ENCODE peak calls at places on chromosomes 11 and 22, in ten cellular contexts. One of them, this sample, is unnamed.
A peak's percentile ranks its signal among the peaks of the same experiment; 100 is the strongest.

GRCh38 chr11:33559567-33559966 is 141.1 kb downstream of the C11orf91 start:
- DNase-seq in HL-60: no peak
- DNase-seq in AG10803: no peak
- DNase-seq in cardiac fibroblast: no peak
- DNase-seq in CD8-positive, alpha-beta T cell: no peak
- DNase-seq in heart left ventricle: no peak
- DNase-seq in endodermal cell: no peak
- DNase-seq in heart right ventricle: no peak
- DNase-seq in fibroblast of mammary gland: no peak
- DNase-seq in body of pancreas: no peak
- DNase-seq in this sample: no peak

GRCh38 chr11:125170001-125170405 is 5.5 kb downstream of the PKNOX2 start:
- DNase-seq in endodermal cell: no peak
- DNase-seq in body of pancreas: no peak
- DNase-seq in cardiac fibroblast: peak; percentile 83
- DNase-seq in AG10803: no peak
- DNase-seq in heart left ventricle: no peak
- DNase-seq in heart right ventricle: no peak
- DNase-seq in HL-60: no peak
- DNase-seq in CD8-positive, alpha-beta T cell: no peak
- DNase-seq in fibroblast of mammary gland: no peak
- DNase-seq in this sample: no peak

GRCh38 chr11:45150301-45150700 is 3.9 kb downstream of the PRDM11 start:
- DNase-seq in heart left ventricle: no peak
- DNase-seq in AG10803: no peak
- DNase-seq in CD8-positive, alpha-beta T cell: no peak
- DNase-seq in heart right ventricle: no peak
- DNase-seq in cardiac fibroblast: no peak
- DNase-seq in endodermal cell: no peak
- DNase-seq in fibroblast of mammary gland: no peak
- DNase-seq in HL-60: no peak
- DNase-seq in body of pancreas: no peak
- DNase-seq in this sample: no peak

GRCh38 chr11:69320756-69321741 is 27.1 kb downstream of the MYEOV start:
- DNase-seq in CD8-positive, alpha-beta T cell: no peak
- DNase-seq in endodermal cell: no peak
- DNase-seq in heart right ventricle: no peak
- DNase-seq in AG10803: peak; percentile 11
- DNase-seq in cardiac fibroblast: no peak
- DNase-seq in HL-60: no peak
- DNase-seq in body of pancreas: no peak
- DNase-seq in fibroblast of mammary gland: peak; percentile 47
- DNase-seq in heart left ventricle: no peak
- DNase-seq in this sample: peak; percentile 52

GRCh38 chr11:38345286-38345685 is 1747.2 kb upstream of the RAG2 start:
- DNase-seq in HL-60: no peak
- DNase-seq in body of pancreas: no peak
- DNase-seq in heart left ventricle: no peak
- DNase-seq in CD8-positive, alpha-beta T cell: no peak
- DNase-seq in heart right ventricle: no peak
- DNase-seq in AG10803: no peak
- DNase-seq in fibroblast of mammary gland: no peak
- DNase-seq in cardiac fibroblast: no peak
- DNase-seq in endodermal cell: no peak
- DNase-seq in this sample: no peak

GRCh38 chr11:14029971-14030531 is 67.5 kb downstream of the SPON1 start:
- DNase-seq in heart right ventricle: peak; percentile 65
- DNase-seq in AG10803: peak; percentile 66
- DNase-seq in cardiac fibroblast: peak; percentile 91
- DNase-seq in heart left ventricle: peak; percentile 72
- DNase-seq in CD8-positive, alpha-beta T cell: no peak
- DNase-seq in fibroblast of mammary gland: peak; percentile 88
- DNase-seq in endodermal cell: peak; percentile 41
- DNase-seq in HL-60: no peak
- DNase-seq in body of pancreas: peak; percentile 50
- DNase-seq in this sample: peak; percentile 70

GRCh38 chr22:27252282-27253049 is 549.1 kb downstream of the MN1 start:
- DNase-seq in cardiac fibroblast: peak; percentile 90
- DNase-seq in HL-60: peak; percentile 33
- DNase-seq in endodermal cell: no peak
- DNase-seq in AG10803: peak; percentile 89
- DNase-seq in heart right ventricle: no peak
- DNase-seq in heart left ventricle: no peak
- DNase-seq in CD8-positive, alpha-beta T cell: no peak
- DNase-seq in fibroblast of mammary gland: peak; percentile 91
- DNase-seq in body of pancreas: no peak
- DNase-seq in this sample: peak; percentile 75

GRCh38 chr11:47641585-47642098 is 717 bp downstream of the MTCH2 start:
- DNase-seq in fibroblast of mammary gland: no peak
- DNase-seq in CD8-positive, alpha-beta T cell: no peak
- DNase-seq in HL-60: no peak
- DNase-seq in body of pancreas: no peak
- DNase-seq in endodermal cell: no peak
- DNase-seq in heart right ventricle: no peak
- DNase-seq in cardiac fibroblast: peak; percentile 7
- DNase-seq in AG10803: no peak
- DNase-seq in heart left ventricle: no peak
- DNase-seq in this sample: no peak

GRCh38 chr11:6258571-6258998 is 1.1 kb upstream of the CCKBR start:
- DNase-seq in AG10803: no peak
- DNase-seq in heart left ventricle: no peak
- DNase-seq in fibroblast of mammary gland: no peak
- DNase-seq in CD8-positive, alpha-beta T cell: no peak
- DNase-seq in body of pancreas: no peak
- DNase-seq in cardiac fibroblast: peak; percentile 8
- DNase-seq in endodermal cell: no peak
- DNase-seq in heart right ventricle: no peak
- DNase-seq in HL-60: no peak
- DNase-seq in this sample: no peak

GRCh38 chr22:37546436-37547248 is 13.6 kb upstream of the CDC42EP1 start:
- DNase-seq in heart left ventricle: peak; percentile 85
- DNase-seq in cardiac fibroblast: peak; percentile 98
- DNase-seq in CD8-positive, alpha-beta T cell: no peak
- DNase-seq in endodermal cell: peak; percentile 72
- DNase-seq in AG10803: peak; percentile 84
- DNase-seq in HL-60: no peak
- DNase-seq in fibroblast of mammary gland: peak; percentile 87
- DNase-seq in heart right ventricle: peak; percentile 89
- DNase-seq in body of pancreas: peak; percentile 84
- DNase-seq in this sample: peak; percentile 70

GRCh38 chr22:37547249-37547741 is 13.0 kb upstream of the CDC42EP1 start:
- DNase-seq in endodermal cell: peak; percentile 74
- DNase-seq in HL-60: no peak
- DNase-seq in heart left ventricle: no peak
- DNase-seq in CD8-positive, alpha-beta T cell: no peak
- DNase-seq in cardiac fibroblast: peak; percentile 53
- DNase-seq in fibroblast of mammary gland: no peak
- DNase-seq in heart right ventricle: no peak
- DNase-seq in body of pancreas: no peak
- DNase-seq in AG10803: peak; percentile 60
- DNase-seq in this sample: peak; percentile 67

GRCh38 chr22:37551981-37552380 is 8.3 kb upstream of the CDC42EP1 start:
- DNase-seq in heart left ventricle: no peak
- DNase-seq in body of pancreas: no peak
- DNase-seq in AG10803: no peak
- DNase-seq in endodermal cell: no peak
- DNase-seq in fibroblast of mammary gland: no peak
- DNase-seq in CD8-positive, alpha-beta T cell: no peak
- DNase-seq in HL-60: no peak
- DNase-seq in cardiac fibroblast: no peak
- DNase-seq in heart right ventricle: no peak
- DNase-seq in this sample: no peak

GRCh38 chr22:37552560-37553163 is 7.6 kb upstream of the CDC42EP1 start:
- DNase-seq in heart left ventricle: peak; percentile 79
- DNase-seq in CD8-positive, alpha-beta T cell: no peak
- DNase-seq in endodermal cell: peak; percentile 93
- DNase-seq in cardiac fibroblast: peak; percentile 81
- DNase-seq in heart right ventricle: peak; percentile 82
- DNase-seq in AG10803: peak; percentile 71
- DNase-seq in HL-60: no peak
- DNase-seq in body of pancreas: no peak
- DNase-seq in fibroblast of mammary gland: peak; percentile 41
- DNase-seq in this sample: peak; percentile 42

DNA sequence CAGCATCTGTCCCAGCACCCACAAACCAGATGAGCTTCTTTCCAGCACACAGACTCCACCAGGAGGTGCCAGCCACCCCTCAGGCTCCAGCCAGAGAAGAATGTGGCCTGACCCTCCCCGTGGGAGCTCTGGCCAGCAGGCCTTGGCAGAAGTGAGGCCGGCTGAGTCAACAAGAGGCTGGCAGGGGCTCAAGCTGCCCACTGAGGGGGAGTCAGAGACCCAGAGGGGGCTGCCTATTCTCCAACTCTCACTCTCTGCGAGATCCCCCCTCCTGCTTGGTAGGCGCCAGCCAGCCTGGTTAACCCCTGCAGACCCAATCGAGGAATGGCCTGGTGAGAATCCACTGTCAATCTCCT is 10.6 kb upstream of the CDC42EP1 start:
- DNase-seq in endodermal cell: peak; percentile 87
- DNase-seq in CD8-positive, alpha-beta T cell: no peak
- DNase-seq in fibroblast of mammary gland: peak; percentile 48
- DNase-seq in heart right ventricle: no peak
- DNase-seq in AG10803: peak; percentile 72
- DNase-seq in body of pancreas: peak; percentile 86
- DNase-seq in cardiac fibroblast: peak; percentile 88
- DNase-seq in HL-60: no peak
- DNase-seq in heart left ventricle: no peak
- DNase-seq in this sample: peak; percentile 76
- TF ChIP-seq CTCF in endodermal cell: peak; percentile 56
- TF ChIP-seq CTCF in CD8-positive, alpha-beta T cell: no peak
- TF ChIP-seq CTCF in fibroblast of mammary gland: peak; percentile 31
- TF ChIP-seq CTCF in heart right ventricle: no peak
- TF ChIP-seq CTCF in AG10803: peak; percentile 54
- TF ChIP-seq CTCF in body of pancreas: peak; percentile 74
- TF ChIP-seq CTCF in cardiac fibroblast: peak; percentile 25
- TF ChIP-seq CTCF in HL-60: no peak
- TF ChIP-seq CTCF in heart left ventricle: no peak
- TF ChIP-seq CTCF in this sample: peak; percentile 32

GRCh38 chr11:104106136-104106754 is 57.7 kb downstream of the PDGFD start:
- DNase-seq in heart right ventricle: no peak
- DNase-seq in cardiac fibroblast: peak; percentile 65
- DNase-seq in fibroblast of mammary gland: peak; percentile 82
- DNase-seq in heart left ventricle: no peak
- DNase-seq in endodermal cell: no peak
- DNase-seq in body of pancreas: no peak
- DNase-seq in AG10803: peak; percentile 96
- DNase-seq in HL-60: no peak
- DNase-seq in CD8-positive, alpha-beta T cell: no peak
- DNase-seq in this sample: peak; percentile 56
- H3K4me3 ChIP-seq in heart right ventricle: no peak overlapping the region
- H3K4me3 ChIP-seq in cardiac fibroblast: no peak overlapping the region
- H3K4me3 ChIP-seq in fibroblast of mammary gland: no peak overlapping the region
- H3K4me3 ChIP-seq in heart left ventricle: no peak overlapping the region
- H3K4me3 ChIP-seq in endodermal cell: no peak overlapping the region
- H3K4me3 ChIP-seq in body of pancreas: no peak overlapping the region
- H3K4me3 ChIP-seq in AG10803: no peak overlapping the region
- H3K4me3 ChIP-seq in HL-60: no peak overlapping the region
- H3K4me3 ChIP-seq in CD8-positive, alpha-beta T cell: no peak overlapping the region
- H3K4me3 ChIP-seq in this sample: no peak overlapping the region

GRCh38 chr11:61581030-61581928 is at the start of gene SYT7:
- DNase-seq in body of pancreas: peak; percentile 98
- DNase-seq in cardiac fibroblast: peak; percentile 99
- DNase-seq in CD8-positive, alpha-beta T cell: peak; percentile 90
- DNase-seq in heart left ventricle: peak; percentile 96
- DNase-seq in AG10803: peak; percentile 97
- DNase-seq in fibroblast of mammary gland: peak; percentile 96
- DNase-seq in HL-60: peak; percentile 88
- DNase-seq in endodermal cell: peak; percentile 100
- DNase-seq in heart right ventricle: peak; percentile 97
- DNase-seq in this sample: peak; percentile 97
- TF ChIP-seq CTCF in body of pancreas: peak; percentile 83
- TF ChIP-seq CTCF in cardiac fibroblast: no peak
- TF ChIP-seq CTCF in CD8-positive, alpha-beta T cell: no peak
- TF ChIP-seq CTCF in heart left ventricle: no peak
- TF ChIP-seq CTCF in AG10803: no peak
- TF ChIP-seq CTCF in fibroblast of mammary gland: no peak
- TF ChIP-seq CTCF in HL-60: no peak
- TF ChIP-seq CTCF in endodermal cell: peak; percentile 42
- TF ChIP-seq CTCF in heart right ventricle: no peak
- TF ChIP-seq CTCF in this sample: no peak

GRCh38 chr22:50348058-50348457 is 4.9 kb downstream of the PPP6R2 start:
- DNase-seq in AG10803: no peak
- DNase-seq in CD8-positive, alpha-beta T cell: no peak
- DNase-seq in fibroblast of mammary gland: no peak
- DNase-seq in HL-60: no peak
- DNase-seq in cardiac fibroblast: no peak
- DNase-seq in body of pancreas: no peak
- DNase-seq in heart right ventricle: no peak
- DNase-seq in endodermal cell: no peak
- DNase-seq in heart left ventricle: no peak
- DNase-seq in this sample: no peak

GRCh38 chr22:50343541-50343935 is 411 bp downstream of the PPP6R2 start:
- DNase-seq in heart right ventricle: no peak
- DNase-seq in body of pancreas: no peak
- DNase-seq in CD8-positive, alpha-beta T cell: no peak
- DNase-seq in fibroblast of mammary gland: no peak
- DNase-seq in endodermal cell: no peak
- DNase-seq in AG10803: no peak
- DNase-seq in HL-60: peak; percentile 45
- DNase-seq in heart left ventricle: no peak
- DNase-seq in cardiac fibroblast: no peak
- DNase-seq in this sample: no peak

GRCh38 chr22:50342651-50343540 is at the start of gene PPP6R2:
- DNase-seq in HL-60: peak; percentile 49
- DNase-seq in AG10803: peak; percentile 58
- DNase-seq in endodermal cell: peak; percentile 93
- DNase-seq in heart left ventricle: peak; percentile 89
- DNase-seq in fibroblast of mammary gland: peak; percentile 48
- DNase-seq in body of pancreas: peak; percentile 88
- DNase-seq in heart right ventricle: peak; percentile 80
- DNase-seq in cardiac fibroblast: peak; percentile 73
- DNase-seq in CD8-positive, alpha-beta T cell: peak; percentile 91
- DNase-seq in this sample: peak; percentile 71

GRCh38 chr22:50347157-50347556 is 4.0 kb downstream of the PPP6R2 start:
- DNase-seq in heart left ventricle: no peak
- DNase-seq in endodermal cell: no peak
- DNase-seq in cardiac fibroblast: no peak
- DNase-seq in AG10803: no peak
- DNase-seq in CD8-positive, alpha-beta T cell: no peak
- DNase-seq in fibroblast of mammary gland: no peak
- DNase-seq in HL-60: no peak
- DNase-seq in heart right ventricle: no peak
- DNase-seq in body of pancreas: no peak
- DNase-seq in this sample: no peak

DNA sequence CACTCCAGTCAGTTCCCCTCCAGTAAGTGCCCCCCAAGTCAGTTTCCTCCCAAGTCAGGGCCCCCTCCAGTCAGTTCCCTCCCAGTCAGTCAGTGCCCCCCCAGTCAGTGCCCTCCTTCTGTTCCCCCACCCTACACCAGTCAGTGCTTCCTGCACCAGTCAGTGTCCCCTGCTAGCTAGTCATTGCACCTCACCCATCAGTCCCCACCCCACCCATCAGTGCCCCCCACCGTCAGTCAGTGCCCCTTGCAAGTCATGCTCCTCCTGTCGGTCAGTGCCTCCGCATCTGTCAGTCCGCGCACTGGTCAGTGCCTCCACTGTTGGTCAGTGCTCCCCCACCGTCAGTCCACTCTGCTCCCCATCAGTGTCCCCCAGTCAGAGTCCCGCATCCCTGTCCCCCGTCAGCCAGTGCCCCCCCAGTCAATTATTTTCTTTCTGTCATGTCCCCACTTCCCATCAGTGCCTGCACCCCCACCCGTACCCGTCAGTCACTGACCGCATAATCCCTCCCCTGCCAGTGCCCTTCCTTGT is 3.4 kb downstream of the PPP6R2 start:
- DNase-seq in fibroblast of mammary gland: no peak
- DNase-seq in heart left ventricle: no peak
- DNase-seq in heart right ventricle: no peak
- DNase-seq in CD8-positive, alpha-beta T cell: no peak
- DNase-seq in AG10803: no peak
- DNase-seq in endodermal cell: no peak
- DNase-seq in cardiac fibroblast: no peak
- DNase-seq in HL-60: no peak
- DNase-seq in body of pancreas: no peak
- DNase-seq in this sample: no peak
- H3K4me3 ChIP-seq in fibroblast of mammary gland: no peak overlapping the region
- H3K4me3 ChIP-seq in heart left ventricle: no peak overlapping the region
- H3K4me3 ChIP-seq in heart right ventricle: no peak overlapping the region
- H3K4me3 ChIP-seq in CD8-positive, alpha-beta T cell: no peak overlapping the region
- H3K4me3 ChIP-seq in AG10803: no peak overlapping the region
- H3K4me3 ChIP-seq in endodermal cell: no peak overlapping the region
- H3K4me3 ChIP-seq in cardiac fibroblast: no peak overlapping the region
- H3K4me3 ChIP-seq in HL-60: no peak overlapping the region
- H3K4me3 ChIP-seq in body of pancreas: no peak overlapping the region
- H3K4me3 ChIP-seq in this sample: no peak overlapping the region